ENCODE peak calls at places on chromosomes 1 and 21, in four cellular contexts. Y, F, W and A are unnamed samples. For H3K4me1, the result is how much of the 10 kb centered on the place peaks cover.

GRCh38 chr1:218350909-218351616 is 5.9 kb downstream of the TGFB2 start:
- DNase-seq in W (no peak), Y (no peak), F (no peak), A (peak)

GRCh38 chr21:33305344-33305671 is 19.5 kb upstream of the IFNAR1 start:
- DNase-seq in W (no peak), F (no peak), Y (no peak), A (no peak)

GRCh38 chr1:36156329-36157114 is 562 bp downstream of the MAP7D1 start:
- DNase-seq in F (peak), Y (peak), W (peak), A (peak)

GRCh38 chr1:223331301-223331700 is 32.7 kb downstream of the SUSD4 start:
- DNase-seq in Y (no peak), F (peak), W (no peak), A (no peak)

GRCh38 chr1:101905298-101905794 is 91.4 kb downstream of the OLFM3 start:
- DNase-seq in F (no peak), Y (no peak), W (no peak), A (no peak)

GRCh38 chr1:163768581-163768980 is 446.8 kb downstream of the NUF2 start:
- DNase-seq in W (no peak), F (no peak), Y (no peak), A (no peak)

GRCh38 chr21:45147473-45148315 is 73.3 kb downstream of the ADARB1 start:
- DNase-seq in F (no peak), W (no peak), Y (no peak), A (no peak)

GRCh38 chr1:147740391-147740790 is 20.0 kb downstream of the GJA5 start:
- DNase-seq in Y (no peak), F (no peak), W (no peak), A (no peak)

GRCh38 chr1:5597171-5597864 is 394.9 kb downstream of the NPHP4 start:
- DNase-seq in Y (no peak), F (no peak), W (no peak), A (no peak)

GRCh38 chr1:12380316-12381249 is 150.8 kb downstream of the VPS13D start:
- DNase-seq in W (no peak), Y (no peak), F (no peak), A (peak)

GRCh38 chr1:244645414-244645813 is 7.5 kb upstream of the DESI2 start:
- DNase-seq in W (no peak), Y (no peak), F (no peak), A (no peak)

GRCh38 chr1:67001682-67002425 is 52.1 kb downstream of the SLC35D1 start:
- DNase-seq in F (no peak), W (no peak), Y (no peak), A (peak)

GRCh38 chr1:12012560-12013316 is 6.6 kb upstream of the MIIP start:
- DNase-seq in F (no peak), Y (no peak), W (no peak), A (no peak)

GRCh38 chr1:6612641-6613360 is 730 bp upstream of the PHF13 start:
- DNase-seq in F (peak), Y (peak), W (peak), A (peak)

GRCh38 chr21:42567181-42567560 is 53.5 kb downstream of the SLC37A1 start:
- DNase-seq in Y (peak), W (no peak), F (no peak), A (no peak)

GRCh38 chr1:30446508-30446907 is 276.9 kb downstream of the MATN1 start:
- DNase-seq in W (no peak), F (no peak), Y (no peak), A (no peak)

GRCh38 chr21:46110499-46111192 is 12.7 kb downstream of the COL6A2 start:
- DNase-seq in F (peak), W (peak), Y (peak), A (no peak)

GRCh38 chr1:19563336-19564097 is 78.2 kb upstream of the CAPZB start:
- DNase-seq in W (peak), F (no peak), Y (peak), A (no peak)

GRCh38 chr1:241250465-241250864 is 106.5 kb downstream of the RGS7 start:
- DNase-seq in F (no peak), W (no peak), Y (no peak), A (no peak)

GRCh38 chr1:12040457-12041051 is 21.3 kb downstream of the MIIP start:
- DNase-seq in W (peak), Y (no peak), F (no peak), A (peak)

GRCh38 chr1:78825561-78825960 is 175.9 kb downstream of the IFI44 start:
- DNase-seq in F (no peak), Y (no peak), W (no peak), A (peak)

GRCh38 chr21:42187976-42188653 is 30.8 kb upstream of the ABCG1 start:
- DNase-seq in Y (no peak), F (no peak), W (peak), A (peak)

GRCh38 chr1:58162952-58163550 is 383.5 kb downstream of the OMA1 start:
- DNase-seq in W (peak), Y (no peak), F (peak), A (peak)

GRCh38 chr1:228058981-228059535 is 23.4 kb upstream of the ARF1 start:
- DNase-seq in F (no peak), W (no peak), Y (no peak), A (no peak)

GRCh38 chr1:247335871-247336270 is 4.2 kb upstream of the ZNF496 start:
- DNase-seq in W (no peak), F (peak), Y (no peak), A (no peak)

GRCh38 chr1:4699724-4700301 is 45.4 kb downstream of the AJAP1 start:
- DNase-seq in F (no peak), Y (no peak), W (no peak), A (no peak)

GRCh38 chr1:208201241-208201640 is 42.9 kb downstream of the PLXNA2 start:
- DNase-seq in F (no peak), Y (no peak), W (peak), A (peak)

GRCh38 chr1:8133657-8134430 is 107.7 kb upstream of the ERRFI1 start:
- DNase-seq in F (no peak), W (peak), Y (no peak), A (peak)

GRCh38 chr1:60223370-60223652 is 149.7 kb upstream of the C1orf87 start:
- DNase-seq in F (no peak), Y (no peak), W (no peak), A (no peak)

GRCh38 chr21:32102426-32102825 is 176.4 kb downstream of the MIS18A start:
- DNase-seq in W (no peak), Y (no peak), F (no peak), A (no peak)

GRCh38 chr1:214287884-214288283 is 6.9 kb downstream of the SMYD2 start:
- DNase-seq in W (no peak), F (no peak), Y (no peak), A (no peak)

GRCh38 chr1:21946836-21947587 is 9.9 kb upstream of the HSPG2 start:
- DNase-seq in Y (no peak), W (no peak), F (peak), A (no peak)

GRCh38 chr1:234554478-234555311 is 55.3 kb downstream of the IRF2BP2 start:
- DNase-seq in W (no peak), Y (no peak), F (no peak), A (peak)

GRCh38 chr1:11178021-11179015 is 10.8 kb upstream of the ANGPTL7 start:
- DNase-seq in Y (no peak), W (no peak), F (peak), A (peak)

GRCh38 chr1:165284471-165284870 is 72.0 kb downstream of the LMX1A start:
- DNase-seq in W (no peak), F (no peak), Y (no peak), A (no peak)

DNA sequence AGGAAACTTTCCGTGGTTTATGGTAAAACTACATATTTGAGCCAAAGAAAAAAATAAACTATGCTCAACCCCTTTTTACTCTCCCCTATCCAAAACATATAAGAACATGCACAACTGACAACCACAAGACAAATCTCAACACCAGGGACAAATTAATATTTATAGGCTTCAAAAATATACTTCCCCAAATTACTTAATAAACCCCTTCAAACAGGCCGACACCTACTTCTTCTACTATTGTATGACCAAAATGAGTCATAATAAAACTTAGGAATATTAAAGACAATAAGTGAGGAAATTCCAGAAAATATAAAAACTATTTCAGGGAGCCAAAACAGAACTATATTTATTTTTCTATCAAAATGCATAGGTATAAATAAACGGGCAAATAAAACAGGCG is 71.5 kb downstream of the TGFBR3 start:
- DNase-seq in F (no peak), Y (no peak), W (no peak), A (no peak)
- H3K4me1 ChIP-seq in F (under half), Y (under half), W (under half), A (under half)

DNA sequence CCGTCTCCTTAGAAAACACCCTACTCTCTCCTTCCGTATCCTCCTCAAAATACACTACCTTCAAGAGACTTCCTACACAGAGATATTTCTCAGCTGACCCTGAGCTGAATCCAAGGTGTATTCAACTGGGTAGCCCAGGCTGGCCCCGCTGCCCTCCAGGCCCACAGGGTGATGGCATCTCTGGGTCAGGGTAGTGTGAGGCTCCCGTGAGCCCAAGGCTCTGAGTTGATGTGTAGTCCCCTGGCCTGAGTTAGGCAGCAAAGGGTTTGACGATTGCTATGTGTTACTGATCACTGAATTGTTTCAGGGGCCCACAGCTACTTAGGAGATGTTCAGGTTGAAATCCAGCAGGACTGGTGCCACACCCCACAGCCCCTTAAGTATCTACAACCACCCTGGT is 6.7 kb downstream of the INAVA start:
- DNase-seq in Y (no peak), W (no peak), F (no peak), A (no peak)
- H3K4me3 ChIP-seq in Y (no peak), W (no peak), F (no peak), A (no peak)

DNA sequence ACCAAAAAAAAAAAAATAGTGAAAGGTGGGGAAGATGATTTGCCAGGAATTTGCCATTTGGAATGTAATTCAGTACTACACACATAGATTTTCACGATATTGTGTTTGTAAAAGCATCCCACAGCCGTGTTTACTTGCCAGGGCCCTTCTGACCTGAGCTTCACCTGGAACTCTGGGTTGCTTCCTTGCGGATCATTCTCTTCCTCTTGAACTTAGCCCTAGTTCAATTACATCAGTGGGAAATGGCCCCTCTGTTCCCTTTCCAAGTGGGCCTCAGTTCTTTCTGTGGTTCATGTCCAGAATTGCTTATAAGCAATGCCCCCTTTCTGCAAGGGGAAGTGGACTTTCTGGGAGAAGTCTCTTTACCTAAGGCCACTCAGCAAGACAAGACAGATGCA is 41.0 kb downstream of the ABCA4 start:
- DNase-seq in F (no peak), Y (no peak), W (no peak), A (no peak)
- H3K4me1 ChIP-seq in F (under half), Y (under half), W (under half), A (under half)

GRCh38 chr1:65792671-65793358 is at the start of gene PDE4B:
- DNase-seq in F (peak), Y (peak), W (no peak), A (peak)

GRCh38 chr1:65791860-65792670 is 630 bp upstream of the PDE4B start:
- DNase-seq in W (no peak), F (peak), Y (peak), A (peak)

GRCh38 chr1:65793359-65793732 is 651 bp downstream of the PDE4B start:
- DNase-seq in W (no peak), Y (no peak), F (peak), A (no peak)

GRCh38 chr1:65788762-65789161 is 3.9 kb upstream of the PDE4B start:
- DNase-seq in W (no peak), F (no peak), Y (no peak), A (no peak)

GRCh38 chr1:65791396-65791795 is 1.3 kb upstream of the PDE4B start:
- DNase-seq in Y (no peak), F (no peak), W (peak), A (no peak)
- H3K4me3 ChIP-seq in Y (no peak), F (no peak), W (no peak), A (no peak)

DNA sequence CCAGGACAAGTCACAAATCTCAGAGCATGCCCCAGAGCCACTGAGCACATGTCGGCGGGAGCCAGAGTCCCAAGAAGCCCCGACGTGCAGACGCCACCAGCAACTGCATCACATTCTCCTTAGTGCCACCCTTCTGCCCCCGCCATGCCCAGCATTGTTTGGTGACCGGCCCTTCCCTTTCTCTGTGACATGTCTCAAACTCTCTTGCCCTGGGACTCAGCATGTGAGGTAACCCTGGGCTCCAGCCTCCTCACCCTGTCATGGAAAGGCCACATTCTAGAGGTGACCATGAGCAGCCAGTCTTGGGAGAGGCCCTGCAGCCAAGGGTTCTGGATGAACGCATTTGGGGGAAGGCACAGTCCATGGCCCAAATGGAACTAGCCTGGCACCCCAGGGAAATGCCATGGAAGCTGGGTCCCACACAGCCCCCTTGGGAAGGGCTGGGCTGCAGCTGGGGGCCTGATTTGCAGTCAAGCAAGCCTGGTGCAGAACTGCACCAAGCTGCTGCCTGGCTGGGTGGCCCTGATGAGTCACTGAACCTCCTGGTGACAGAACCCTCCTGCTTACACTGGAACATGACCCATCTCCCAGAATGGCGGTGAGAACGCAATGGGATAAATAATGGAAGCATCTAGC is 94.4 kb downstream of the ITPKB start:
- DNase-seq in W (no peak), Y (no peak), F (no peak), A (no peak)
- H3K4me1 ChIP-seq in W (under half), Y (under half), F (under half), A (under half)

GRCh38 chr1:152109998-152110294 is 5.3 kb downstream of the TCHH start:
- DNase-seq in W (no peak), Y (no peak), F (no peak), A (no peak)
- H3K4me3 ChIP-seq in W (peak), Y (peak), F (no peak), A (no peak)